ENCODE peak calls at places on chromosomes 4 and X, in four cellular contexts. One of them, this sample, is unnamed.

GRCh38 chr4:36011381-36011780 is 232.9 kb downstream of the ARAP2 start:
- DNase-seq in progenitor cell of endocrine pancreas: no peak
- DNase-seq in iris pigment epithelial cell: peak
- DNase-seq in endothelial cell: no peak
- DNase-seq in this sample: no peak

GRCh38 chrX:22063284-22063683 is 31.2 kb downstream of the PHEX start:
- DNase-seq in progenitor cell of endocrine pancreas: no peak
- DNase-seq in endothelial cell: no peak
- DNase-seq in iris pigment epithelial cell: peak
- DNase-seq in this sample: no peak

GRCh38 chr4:182880387-182881356 is 36.5 kb downstream of the DCTD start:
- DNase-seq in iris pigment epithelial cell: peak
- DNase-seq in progenitor cell of endocrine pancreas: no peak
- DNase-seq in endothelial cell: no peak
- DNase-seq in this sample: no peak

GRCh38 chr4:61220556-61220955 is 20.4 kb downstream of the ADGRL3 start:
- DNase-seq in endothelial cell: no peak
- DNase-seq in iris pigment epithelial cell: no peak
- DNase-seq in progenitor cell of endocrine pancreas: no peak
- DNase-seq in this sample: no peak

GRCh38 chr4:47641755-47642154 is 156.7 kb downstream of the ATP10D start:
- DNase-seq in iris pigment epithelial cell: peak
- DNase-seq in progenitor cell of endocrine pancreas: no peak
- DNase-seq in endothelial cell: no peak
- DNase-seq in this sample: no peak

GRCh38 chr4:1500231-1500965 is 94.2 kb upstream of the NKX1-1 start:
- DNase-seq in progenitor cell of endocrine pancreas: no peak
- DNase-seq in iris pigment epithelial cell: no peak
- DNase-seq in endothelial cell: no peak
- DNase-seq in this sample: no peak

GRCh38 chr4:139794158-139794954 is 128.7 kb downstream of the MGST2 start:
- DNase-seq in progenitor cell of endocrine pancreas: no peak
- DNase-seq in endothelial cell: no peak
- DNase-seq in iris pigment epithelial cell: no peak
- DNase-seq in this sample: no peak

GRCh38 chr4:142500966-142501365 is 345.1 kb downstream of the INPP4B start:
- DNase-seq in progenitor cell of endocrine pancreas: no peak
- DNase-seq in endothelial cell: no peak
- DNase-seq in iris pigment epithelial cell: no peak
- DNase-seq in this sample: no peak

GRCh38 chr4:85825937-85826678 is 351.2 kb downstream of the ARHGAP24 start:
- DNase-seq in iris pigment epithelial cell: peak
- DNase-seq in endothelial cell: peak
- DNase-seq in progenitor cell of endocrine pancreas: peak
- DNase-seq in this sample: peak

GRCh38 chrX:120790118-120790517 is 85.5 kb downstream of the CT47B1 start:
- DNase-seq in iris pigment epithelial cell: peak
- DNase-seq in endothelial cell: peak
- DNase-seq in progenitor cell of endocrine pancreas: no peak
- DNase-seq in this sample: no peak

This sample was measured in iPS DF 6.9.